ENCODE peak calls at places on chromosomes 5 and 9, in five cellular contexts. Q, V, D, U and J are unnamed samples.

GRCh38 chr5:153517105-153517700 is 26.7 kb downstream of the GRIA1 start:
- DNase-seq in Q (no peak), V (no peak), D (no peak), U (no peak), J (no peak)

GRCh38 chr9:114538241-114538640 is 33.0 kb upstream of the WHRN start:
- DNase-seq in Q (peak), V (no peak), D (no peak), U (peak), J (peak)

GRCh38 chr5:59799668-59800374 is 93.7 kb downstream of the PDE4D start:
- DNase-seq in Q (peak), V (no peak), D (no peak), U (peak), J (peak)

GRCh38 chr5:117131048-117131679 is 556.5 kb upstream of the SEMA6A start:
- DNase-seq in Q (no peak), V (no peak), D (no peak), U (no peak), J (no peak)

GRCh38 chr5:64318175-64318574 is 152.5 kb downstream of the RNF180 start:
- DNase-seq in Q (peak), V (no peak), D (no peak), U (no peak), J (no peak)

GRCh38 chr5:66818304-66818934 is 222.2 kb downstream of the MAST4 start:
- DNase-seq in Q (no peak), V (no peak), D (no peak), U (no peak), J (no peak)

GRCh38 chr9:106869458-106869857 is 6.5 kb downstream of the ZNF462 start:
- DNase-seq in Q (no peak), V (no peak), D (no peak), U (no peak), J (no peak)

GRCh38 chr9:130073373-130073772 is 19.7 kb downstream of the GPR107 start:
- DNase-seq in Q (peak), V (no peak), D (no peak), U (no peak), J (peak)

GRCh38 chr9:13860926-13861325 is 453.0 kb downstream of the NFIB start:
- DNase-seq in Q (no peak), V (no peak), D (no peak), U (no peak), J (no peak)

GRCh38 chr5:177351392-177352329 is at the start of gene LMAN2:
- DNase-seq in Q (peak), V (peak), D (peak), U (peak), J (peak)

GRCh38 chr9:100352201-100352726 is 478 bp downstream of the TEX10 start:
- DNase-seq in Q (peak), V (no peak), D (no peak), U (no peak), J (no peak)

GRCh38 chr9:7366121-7366520 is 433.5 kb downstream of the DMAC1 start:
- DNase-seq in Q (no peak), V (no peak), D (no peak), U (no peak), J (no peak)

GRCh38 chr5:9051779-9052178 is 494.1 kb downstream of the SEMA5A start:
- DNase-seq in Q (no peak), V (no peak), D (no peak), U (no peak), J (no peak)

GRCh38 chr9:136943291-136944093 is 1.0 kb downstream of the FBXW5 start:
- DNase-seq in Q (peak), V (no peak), D (no peak), U (peak), J (no peak)

GRCh38 chr5:76602094-76602726 is 21.0 kb downstream of the F2RL2 start:
- DNase-seq in Q (no peak), V (no peak), D (no peak), U (no peak), J (no peak)

GRCh38 chr9:128886211-128886826 is 4.4 kb downstream of the LRRC8A start:
- DNase-seq in Q (no peak), V (no peak), D (no peak), U (no peak), J (no peak)

GRCh38 chr9:93517331-93517730 is 59.1 kb upstream of the PHF2 start:
- DNase-seq in Q (no peak), V (no peak), D (no peak), U (no peak), J (no peak)

GRCh38 chr5:28448791-28449190 is 1410.4 kb upstream of the CDH9 start:
- DNase-seq in Q (no peak), V (no peak), D (no peak), U (no peak), J (no peak)

GRCh38 chr5:139851558-139851957 is 56.0 kb downstream of the PSD2 start:
- DNase-seq in Q (no peak), V (no peak), D (no peak), U (no peak), J (no peak)

GRCh38 chr5:171157775-171158174 is 151.3 kb upstream of the TLX3 start:
- DNase-seq in Q (no peak), V (no peak), D (no peak), U (no peak), J (no peak)

GRCh38 chr9:95740217-95741004 is 135.1 kb upstream of the ERCC6L2 start:
- DNase-seq in Q (no peak), V (no peak), D (no peak), U (no peak), J (no peak)

GRCh38 chr5:149549461-149550266 is 1.6 kb downstream of the CSNK1A1 start:
- DNase-seq in Q (peak), V (no peak), D (no peak), U (peak), J (peak)

GRCh38 chr9:124000784-124001444 is 10.7 kb upstream of the LHX2 start:
- DNase-seq in Q (no peak), V (no peak), D (no peak), U (no peak), J (no peak)